ENCODE peak calls at places on chromosomes 16 and 17, in six cellular contexts. I, Q, H, B, T and L are unnamed samples.

GRCh38 chr17:37273419-37274051 is 102.2 kb upstream of the C17orf78 start:
- DNase-seq in T (peak; percentile 11), Q (peak; percentile 53), H (peak; percentile 15), B (no peak), I (no peak), L (peak; percentile 48)

GRCh38 chr17:63542942-63543821 is 7.1 kb upstream of the DCAF7 start:
- DNase-seq in H (no peak), I (no peak), T (peak; percentile 54), B (no peak), Q (no peak), L (no peak)

GRCh38 chr16:20969386-20969785 is 68.8 kb downstream of the LYRM1 start:
- DNase-seq in H (no peak), B (no peak), I (no peak), Q (no peak), T (no peak), L (no peak)

GRCh38 chr17:60293580-60294335 is 98.2 kb downstream of the USP32 start:
- DNase-seq in H (no peak), I (no peak), T (no peak), B (no peak), Q (no peak), L (no peak)

GRCh38 chr16:22813946-22814325 is at the start of gene HS3ST2:
- DNase-seq in Q (peak; percentile 26), H (no peak), I (no peak), B (peak; percentile 83), T (peak; percentile 40), L (peak; percentile 93)

GRCh38 chr17:76706817-76707216 is 3.9 kb downstream of the MXRA7 start:
- DNase-seq in T (no peak), Q (no peak), B (no peak), H (no peak), I (no peak), L (no peak)

GRCh38 chr16:49700928-49701685 is 154.8 kb downstream of the ZNF423 start:
- DNase-seq in B (no peak), T (no peak), Q (no peak), H (no peak), I (no peak), L (no peak)

GRCh38 chr17:5122586-5123342 is 6.9 kb downstream of the USP6 start:
- DNase-seq in Q (no peak), H (no peak), I (no peak), T (no peak), B (peak; percentile 75), L (peak; percentile 42)

GRCh38 chr17:40551091-40551873 is 14.0 kb downstream of the CCR7 start:
- DNase-seq in Q (peak; percentile 100), B (no peak), I (no peak), H (peak; percentile 99), T (peak; percentile 54), L (peak; percentile 99)

GRCh38 chr17:64368277-64368676 is 22.4 kb downstream of the PECAM1 start:
- DNase-seq in I (no peak), Q (no peak), H (no peak), B (no peak), T (no peak), L (no peak)

GRCh38 chr16:54582631-54583250 is 296.2 kb upstream of the IRX3 start:
- DNase-seq in T (no peak), Q (no peak), I (no peak), H (no peak), B (no peak), L (no peak)

GRCh38 chr16:54284931-54285413 is 1.6 kb downstream of the IRX3 start:
- DNase-seq in H (peak; percentile 18), T (no peak), Q (peak; percentile 28), B (peak; percentile 67), I (no peak), L (no peak)

GRCh38 chr16:9911231-9911630 is 271.0 kb downstream of the GRIN2A start:
- DNase-seq in H (no peak), I (no peak), B (no peak), Q (no peak), T (no peak), L (no peak)
- H3K4me3 ChIP-seq in H (no peak overlapping the region), I (no peak overlapping the region), B (no peak overlapping the region), Q (no peak overlapping the region), T (no peak overlapping the region), L (no peak overlapping the region)

GRCh38 chr17:2089021-2089422 is 34.1 kb downstream of the HIC1 start:
- DNase-seq in H (no peak), Q (peak; percentile 68), T (no peak), B (no peak), I (no peak), L (peak; percentile 73)
- H3K4me3 ChIP-seq in H (no peak overlapping the region), Q (peak overlapping the region; percentile 25), T (no peak overlapping the region), B (no peak overlapping the region), I (no peak overlapping the region), L (peak overlapping the region; percentile 29)

GRCh38 chr16:80150978-80151705 is 389.7 kb upstream of the DYNLRB2 start:
- DNase-seq in T (peak; percentile 17), Q (peak; percentile 11), I (no peak), H (no peak), B (no peak), L (no peak)

GRCh38 chr16:80148826-80149225 is 392.0 kb upstream of the DYNLRB2 start:
- DNase-seq in H (no peak), I (no peak), B (no peak), Q (no peak), T (no peak), L (no peak)

GRCh38 chr16:80147021-80147680 is 393.6 kb upstream of the DYNLRB2 start:
- DNase-seq in Q (peak; percentile 8), I (no peak), T (peak; percentile 37), B (no peak), H (no peak), L (peak; percentile 76)

DNA sequence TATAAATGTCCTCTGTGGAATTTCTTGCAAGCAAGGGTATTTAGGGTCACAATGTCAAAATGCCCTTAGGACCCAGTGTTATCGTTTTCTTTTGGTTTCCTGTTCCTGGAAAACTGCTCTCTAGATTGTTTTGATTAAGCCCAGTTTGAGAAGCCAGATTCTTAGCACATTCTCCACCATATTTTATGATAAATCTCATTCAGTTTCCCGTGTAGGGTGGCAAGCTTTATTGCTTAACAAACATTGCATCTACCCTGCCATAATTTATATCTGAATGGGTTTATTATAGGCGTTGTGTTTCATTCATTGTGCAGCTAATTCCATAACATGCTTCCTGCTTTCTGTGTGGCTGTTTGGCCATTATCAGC is 389.1 kb upstream of the DYNLRB2 start:
- DNase-seq in B (no peak), H (no peak), I (no peak), Q (no peak), T (peak; percentile 45), L (no peak)
- H3K4me3 ChIP-seq in B (no peak overlapping the region), H (no peak overlapping the region), I (no peak overlapping the region), Q (no peak overlapping the region), T (no peak overlapping the region), L (no peak overlapping the region)

GRCh38 chr17:78075011-78075410 is 53.5 kb downstream of the TMC6 start:
- DNase-seq in T (no peak), Q (no peak), B (no peak), H (no peak), I (no peak), L (no peak)

GRCh38 chr17:78064708-78065107 is 63.8 kb downstream of the TMC6 start:
- DNase-seq in I (no peak), H (no peak), Q (no peak), B (no peak), T (no peak), L (no peak)

GRCh38 chr17:78072961-78073360 is 55.6 kb downstream of the TMC6 start:
- DNase-seq in B (no peak), I (peak; percentile 13), H (no peak), Q (no peak), T (no peak), L (no peak)

GRCh38 chr17:78075545-78075944 is 53.0 kb downstream of the TMC6 start:
- DNase-seq in T (no peak), B (no peak), I (no peak), Q (no peak), H (no peak), L (no peak)

GRCh38 chr17:78069695-78070094 is 58.9 kb downstream of the TMC6 start:
- DNase-seq in I (no peak), B (no peak), T (no peak), H (no peak), Q (no peak), L (no peak)
- H3K4me3 ChIP-seq in I (no peak overlapping the region), B (no peak overlapping the region), T (no peak overlapping the region), H (no peak overlapping the region), Q (no peak overlapping the region), L (no peak overlapping the region)

DNA sequence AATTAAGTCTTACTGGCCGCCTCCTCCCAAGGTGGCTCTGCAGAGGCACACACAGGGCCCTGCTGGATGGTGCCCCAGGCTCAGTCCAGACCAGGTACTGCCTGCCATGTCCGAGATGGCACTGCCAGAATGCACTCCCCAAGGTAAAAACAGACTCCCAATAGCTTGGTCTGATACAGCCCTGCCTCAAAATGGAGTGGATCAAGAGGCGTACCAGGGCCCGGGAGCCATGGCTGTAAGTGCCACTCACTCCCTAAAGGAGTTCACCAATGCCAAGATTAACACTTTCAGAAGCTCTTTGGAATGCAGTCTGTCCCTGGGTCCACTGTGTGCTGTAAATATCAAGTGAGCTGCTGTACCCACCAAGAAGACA is 576 bp upstream of the MYO18A start:
- DNase-seq in B (no peak), T (no peak), H (no peak), Q (no peak), I (no peak), L (no peak)
- H3K4me3 ChIP-seq in B (peak overlapping the region; percentile 58), T (no peak overlapping the region), H (peak overlapping the region; percentile 60), Q (no peak overlapping the region), I (peak overlapping the region; percentile 65), L (peak overlapping the region; percentile 57)

DNA sequence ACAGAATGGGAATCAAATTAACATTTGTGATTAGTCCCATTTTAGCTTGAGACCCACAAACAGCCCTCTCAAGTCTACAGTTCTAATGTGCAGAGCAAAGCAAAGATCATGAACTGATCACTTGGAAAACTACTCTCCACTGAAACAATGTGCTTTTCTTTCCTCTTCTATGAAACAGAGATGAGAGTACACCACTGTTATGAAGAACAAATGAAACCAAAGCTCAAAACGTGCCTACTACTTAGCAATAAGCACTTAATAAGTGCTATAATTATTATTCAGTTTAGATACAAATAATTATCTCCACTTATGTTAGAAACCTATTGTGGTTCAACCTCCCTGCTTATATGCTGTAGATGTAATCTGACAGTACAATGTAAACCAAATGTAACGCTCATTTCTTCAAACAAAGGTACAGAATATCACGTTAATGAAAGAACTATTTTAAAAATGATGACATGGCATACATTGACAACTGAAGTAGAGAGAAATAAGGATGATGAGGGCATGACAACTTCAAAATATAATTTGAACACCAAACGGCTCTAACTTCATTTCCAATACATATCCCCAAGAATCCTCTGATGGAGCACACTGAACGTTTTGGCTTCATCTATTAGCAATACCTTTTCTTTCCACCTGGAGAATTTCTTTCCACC is 2.0 kb downstream of the VPS35 start:
- DNase-seq in H (no peak), Q (no peak), B (no peak), I (no peak), T (no peak), L (no peak)
- H3K4me3 ChIP-seq in H (no peak overlapping the region), Q (peak overlapping the region; percentile 92), B (no peak overlapping the region), I (peak overlapping the region; percentile 91), T (no peak overlapping the region), L (peak overlapping the region; percentile 70)